ENCODE peak calls at places on chromosomes 3 and 15, in ten cellular contexts. M is T-helper 2 cell; O is GF-D8; B is AG09319; D is stimulated activated CD8-positive, alpha-beta memory T cell treated with anti-CD3 and anti-CD28 coated beads, Interleukin-7, amount 100 ng/mL, for 24 hours; E is naive thymus-derived CD8-positive, alpha-beta T cell; U is NCI-H1092 treated with DMSO at 0.1 percent for 48 hours; C is iris pigment epithelial cell; W is AG04450; P is amniotic stem cell. T is an unnamed sample.

GRCh38 chr15:91894606-91895005 is 41.1 kb downstream of the SLCO3A1 start:
- DNase-seq in E (no peak), P (no peak), M (no peak), W (no peak), O (no peak), B (no peak), U (no peak), D (no peak), C (no peak), T (no peak)

GRCh38 chr3:139302084-139302800 is 41.6 kb upstream of the MRPS22 start:
- DNase-seq in E (no peak), U (no peak), C (peak), W (peak), O (no peak), M (peak), D (no peak), B (peak), P (peak), T (peak)

GRCh38 chr15:91694829-91695205 is 158.7 kb upstream of the SLCO3A1 start:
- DNase-seq in D (no peak), M (no peak), O (no peak), C (peak), P (no peak), W (peak), E (no peak), B (peak), U (no peak), T (peak)

GRCh38 chr15:66798426-66799061 is 96.5 kb downstream of the SMAD6 start:
- DNase-seq in O (no peak), D (no peak), U (no peak), W (no peak), B (no peak), P (peak), M (no peak), E (no peak), C (peak), T (no peak)

GRCh38 chr3:38334656-38335055 is 11.9 kb upstream of the XYLB start:
- DNase-seq in E (no peak), P (no peak), W (peak), M (no peak), U (no peak), D (no peak), B (peak), O (no peak), C (peak), T (no peak)

GRCh38 chr3:168847293-168847883 is 751.7 kb upstream of the GOLIM4 start:
- DNase-seq in E (no peak), D (no peak), U (peak), O (no peak), C (peak), B (peak), P (peak), W (peak), M (peak), T (peak)

GRCh38 chr15:48890375-48890972 is 12.5 kb downstream of the EID1 start:
- DNase-seq in B (no peak), E (no peak), C (no peak), M (no peak), U (no peak), D (no peak), O (no peak), P (no peak), W (no peak), T (no peak)

GRCh38 chr3:150662410-150663200 is 41.1 kb downstream of the ERICH6 start:
- DNase-seq in U (no peak), P (no peak), B (no peak), C (no peak), M (no peak), O (no peak), W (no peak), E (no peak), D (no peak), T (no peak)

GRCh38 chr3:172317984-172318383 is 130.3 kb downstream of the GHSR start:
- DNase-seq in M (no peak), C (peak), W (peak), D (no peak), O (peak), U (no peak), B (peak), P (peak), E (no peak), T (no peak)

GRCh38 chr15:69193948-69194827 is 33.8 kb downstream of the GLCE start:
- DNase-seq in C (peak), M (no peak), E (no peak), B (no peak), D (no peak), W (peak), O (no peak), P (no peak), U (no peak), T (peak)

GRCh38 chr15:42137461-42138261 is 18.8 kb downstream of the PLA2G4F start:
- DNase-seq in O (no peak), W (no peak), M (peak), C (peak), U (peak), P (peak), D (no peak), E (no peak), B (no peak), T (peak)

GRCh38 chr3:119604878-119605277 is 7.2 kb downstream of the PLA1A start:
- DNase-seq in P (no peak), C (peak), O (no peak), W (no peak), M (no peak), B (no peak), U (no peak), E (no peak), D (no peak), T (no peak)

GRCh38 chr3:196207833-196208607 is 3.2 kb downstream of the ZDHHC19 start:
- DNase-seq in O (no peak), U (no peak), M (peak), W (no peak), C (peak), E (peak), D (no peak), B (no peak), P (no peak), T (peak)

GRCh38 chr3:43152649-43153048 is 46.8 kb upstream of the POMGNT2 start:
- DNase-seq in E (no peak), B (no peak), P (no peak), M (no peak), O (no peak), W (no peak), U (no peak), D (no peak), C (no peak), T (peak)

GRCh38 chr3:64264491-64265109 is 39.3 kb upstream of the PRICKLE2 start:
- DNase-seq in M (no peak), E (no peak), U (no peak), B (no peak), W (no peak), O (no peak), P (no peak), D (no peak), C (peak), T (no peak)

GRCh38 chr3:184532940-184533732 is 28.4 kb upstream of the EPHB3 start:
- DNase-seq in O (no peak), D (no peak), E (no peak), C (no peak), M (no peak), B (no peak), W (no peak), U (no peak), P (no peak), T (no peak)

GRCh38 chr3:73291541-73291940 is 230.1 kb downstream of the EBLN2 start:
- DNase-seq in P (no peak), E (no peak), W (no peak), B (no peak), O (no peak), U (peak), M (no peak), D (no peak), C (no peak), T (no peak)

GRCh38 chr3:126979076-126979628 is 3.8 kb upstream of the PLXNA1 start:
- DNase-seq in C (peak), D (no peak), U (no peak), E (no peak), B (no peak), W (no peak), O (no peak), M (no peak), P (no peak), T (no peak)

GRCh38 chr15:90761629-90762028 is 44.5 kb downstream of the BLM start:
- DNase-seq in P (no peak), W (no peak), D (no peak), M (no peak), C (no peak), E (no peak), O (no peak), B (no peak), U (no peak), T (no peak)

GRCh38 chr15:81160312-81161214 is 26.5 kb downstream of the CFAP161 start:
- DNase-seq in C (peak), B (peak), W (peak), O (no peak), U (peak), M (no peak), E (no peak), P (peak), D (no peak), T (no peak)

GRCh38 chr15:41605566-41605965 is 46.6 kb downstream of the TYRO3 start:
- DNase-seq in W (no peak), O (no peak), U (no peak), B (no peak), E (no peak), D (no peak), P (no peak), M (no peak), C (no peak), T (no peak)

GRCh38 chr3:45659661-45660566 is 29.3 kb upstream of the SACM1L start:
- DNase-seq in O (no peak), U (peak), D (no peak), P (peak), E (peak), C (peak), W (peak), B (no peak), M (peak), T (peak)

GRCh38 chr15:82810863-82811421 is 1.5 kb downstream of the WHAMM start:
- DNase-seq in P (no peak), W (no peak), U (no peak), D (no peak), B (no peak), O (no peak), C (peak), M (peak), E (no peak), T (no peak)

GRCh38 chr3:100928638-100929428 is 64.4 kb downstream of the ABI3BP start:
- DNase-seq in D (no peak), U (no peak), B (peak), W (peak), P (peak), M (no peak), O (no peak), E (no peak), C (peak), T (no peak)

GRCh38 chr3:48788544-48789162 is 59.0 kb downstream of the PRKAR2A start:
- DNase-seq in O (peak), E (no peak), C (no peak), B (no peak), U (no peak), P (no peak), D (no peak), W (no peak), M (peak), T (peak)

GRCh38 chr3:113783463-113783862 is 36.6 kb downstream of the ATP6V1A start:
- DNase-seq in B (peak), D (no peak), E (no peak), O (peak), U (no peak), P (peak), W (peak), C (peak), M (peak), T (peak)

GRCh38 chr3:11690863-11691833 is 47.4 kb upstream of the VGLL4 start:
- DNase-seq in E (no peak), D (no peak), U (no peak), B (no peak), M (no peak), O (no peak), P (no peak), W (no peak), C (peak), T (no peak)

GRCh38 chr3:155908086-155908485 is 37.6 kb downstream of the GMPS start:
- DNase-seq in B (no peak), U (no peak), C (no peak), E (no peak), P (no peak), D (no peak), W (no peak), M (peak), O (no peak), T (no peak)

GRCh38 chr15:89175617-89176191 is 45.7 kb downstream of the RLBP1 start:
- DNase-seq in E (no peak), C (no peak), B (no peak), M (no peak), U (no peak), P (no peak), W (no peak), O (no peak), D (no peak), T (no peak)